ENCODE peak calls at places on chromosomes 6 and 20, in five cellular contexts. U, R, T, H and A are unnamed samples. For H3K9me3, the result is how much of the 10 kb centered on the place peaks cover.

GRCh38 chr6:38933426-38933825 is 115.2 kb upstream of the GLP1R start:
- DNase-seq in U (no peak), R (no peak), T (no peak), H (no peak), A (no peak)

GRCh38 chr6:108365488-108365887 is 70.6 kb downstream of the AFG1L start:
- DNase-seq in U (no peak), R (no peak), T (no peak), H (no peak), A (no peak)

GRCh38 chr6:72271531-72271930 is 350.3 kb upstream of the KCNQ5 start:
- DNase-seq in U (no peak), R (no peak), T (no peak), H (no peak), A (no peak)

GRCh38 chr6:100188754-100189153 is 194.7 kb upstream of the MCHR2 start:
- DNase-seq in U (no peak), R (no peak), T (no peak), H (no peak), A (no peak)

GRCh38 chr6:123215211-123215610 is 219.2 kb downstream of the CLVS2 start:
- DNase-seq in U (no peak), R (no peak), T (no peak), H (no peak), A (no peak)

GRCh38 chr20:17859616-17860232 is 108.9 kb downstream of the SNX5 start:
- DNase-seq in U (no peak), R (peak), T (peak), H (no peak), A (no peak)

GRCh38 chr20:43653966-43654365 is 12.9 kb upstream of the MYBL2 start:
- DNase-seq in U (no peak), R (peak), T (no peak), H (no peak), A (no peak)

GRCh38 chr6:139708342-139709199 is 334.1 kb upstream of the CITED2 start:
- DNase-seq in U (no peak), R (peak), T (no peak), H (no peak), A (no peak)

GRCh38 chr6:53496797-53497196 is 48.1 kb downstream of the GCLC start:
- DNase-seq in U (no peak), R (no peak), T (no peak), H (no peak), A (no peak)

GRCh38 chr20:1907586-1907985 is 12.4 kb downstream of the SIRPA start:
- DNase-seq in U (no peak), R (no peak), T (no peak), H (no peak), A (no peak)

GRCh38 chr6:38184041-38184779 is 364.7 kb downstream of the ZFAND3 start:
- DNase-seq in U (no peak), R (no peak), T (no peak), H (no peak), A (no peak)

GRCh38 chr20:41175727-41176330 is 38.5 kb downstream of the PLCG1 start:
- DNase-seq in U (peak), R (no peak), T (no peak), H (no peak), A (no peak)

GRCh38 chr20:3420211-3420707 is 12.8 kb upstream of the DNAAF9 start:
- DNase-seq in U (peak), R (no peak), T (no peak), H (peak), A (peak)

GRCh38 chr6:81634155-81634880 is 118.2 kb downstream of the TENT5A start:
- DNase-seq in U (no peak), R (no peak), T (no peak), H (no peak), A (no peak)

GRCh38 chr20:45322952-45323383 is 14.9 kb upstream of the MATN4 start:
- DNase-seq in U (peak), R (peak), T (no peak), H (no peak), A (no peak)

GRCh38 chr20:21395666-21396044 is 1.7 kb downstream of the NKX2-4 start:
- DNase-seq in U (no peak), R (no peak), T (no peak), H (peak), A (peak)

GRCh38 chr20:3340443-3340842 is 67.0 kb downstream of the DNAAF9 start:
- DNase-seq in U (peak), R (peak), T (peak), H (no peak), A (no peak)

GRCh38 chr6:71642120-71642519 is 244.2 kb upstream of the RIMS1 start:
- DNase-seq in U (no peak), R (no peak), T (no peak), H (no peak), A (no peak)

GRCh38 chr6:29737707-29738630 is 14.7 kb downstream of the HLA-F start:
- DNase-seq in U (peak), R (peak), T (peak), H (peak), A (peak)

GRCh38 chr20:54557836-54558590 is 82.6 kb downstream of the DOK5 start:
- DNase-seq in U (no peak), R (no peak), T (no peak), H (no peak), A (no peak)

GRCh38 chr6:116400376-116400775 is 29.6 kb downstream of the DSE start:
- DNase-seq in U (no peak), R (no peak), T (no peak), H (no peak), A (no peak)

GRCh38 chr6:170438861-170439260 is 114.2 kb downstream of the PSMB1 start:
- DNase-seq in U (no peak), R (no peak), T (no peak), H (no peak), A (no peak)

GRCh38 chr6:116531675-116532570 is 13.6 kb downstream of the TRAPPC3L start:
- DNase-seq in U (no peak), R (peak), T (peak), H (peak), A (peak)

GRCh38 chr6:65545920-65546319 is 161.1 kb downstream of the EYS start:
- DNase-seq in U (no peak), R (no peak), T (no peak), H (no peak), A (no peak)

GRCh38 chr6:44177691-44178423 is 19.2 kb downstream of the CAPN11 start:
- DNase-seq in U (peak), R (no peak), T (peak), H (no peak), A (no peak)

GRCh38 chr20:57313951-57314350 is 15.7 kb upstream of the SPO11 start:
- DNase-seq in U (no peak), R (no peak), T (no peak), H (no peak), A (no peak)

GRCh38 chr6:157762636-157763035 is 60.4 kb upstream of the SNX9 start:
- DNase-seq in U (no peak), R (no peak), T (no peak), H (no peak), A (no peak)

GRCh38 chr20:36793294-36794115 is 19.9 kb upstream of the DSN1 start:
- DNase-seq in U (no peak), R (no peak), T (no peak), H (no peak), A (no peak)

DNA sequence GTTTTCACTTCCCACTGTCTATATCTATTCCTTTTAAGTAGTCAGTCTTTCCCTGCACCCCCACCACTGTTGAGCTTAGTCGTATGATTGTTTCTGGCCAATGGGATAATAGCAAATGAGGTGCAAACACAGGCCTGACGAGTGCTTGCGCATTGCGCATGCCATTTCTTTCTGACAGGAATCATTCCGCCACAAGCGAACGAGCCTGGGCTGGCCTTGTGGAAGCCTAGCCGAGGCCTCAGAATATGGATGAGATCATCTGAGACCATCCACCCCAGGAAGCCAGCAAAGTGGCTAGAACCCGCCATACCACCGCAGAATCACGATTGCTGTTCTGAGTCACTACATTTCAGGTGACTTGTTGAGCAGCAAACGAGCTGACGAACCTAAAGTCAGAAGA is 52.2 kb upstream of the PRL start:
- DNase-seq in U (no peak), R (no peak), T (no peak), H (no peak), A (no peak)
- H3K9me3 ChIP-seq in U (under half), R (under half), T (under half), H (under half), A (under half)

DNA sequence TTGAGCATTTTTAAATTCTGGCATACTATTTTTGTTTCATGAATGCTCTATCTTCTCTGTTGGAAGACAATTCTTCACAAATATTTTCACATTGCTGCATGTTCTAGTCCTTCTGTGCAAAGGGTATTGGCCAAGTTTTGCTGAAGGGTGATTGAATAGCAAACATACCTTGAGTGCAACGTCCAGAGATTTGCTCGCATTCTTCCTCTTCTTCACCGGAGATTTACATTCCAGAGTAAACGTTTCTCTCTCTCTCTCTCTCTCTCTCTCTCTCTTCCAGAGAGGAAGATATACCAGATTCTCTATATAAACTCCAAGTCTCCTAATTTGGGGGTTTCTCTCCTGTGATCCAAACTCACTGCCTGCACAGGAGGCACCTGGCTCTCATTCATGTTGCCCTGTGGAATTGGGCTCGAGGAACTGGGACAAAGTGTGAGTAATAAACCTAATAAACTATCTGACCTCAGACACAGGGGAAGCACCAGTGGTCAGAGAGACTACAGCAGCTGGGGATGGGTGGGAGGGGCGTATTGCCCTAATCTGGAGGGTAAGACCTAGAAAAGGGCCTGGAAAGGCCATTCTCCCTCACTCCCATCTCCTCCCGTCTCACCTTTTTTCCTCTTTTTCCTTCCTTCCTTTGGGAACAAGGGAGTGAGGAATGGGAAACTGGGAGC is 1.1 kb upstream of the TREML1 start:
- DNase-seq in U (no peak), R (no peak), T (no peak), H (no peak), A (no peak)
- H3K27ac ChIP-seq in U (no peak), R (no peak), T (no peak), H (no peak), A (no peak)

DNA sequence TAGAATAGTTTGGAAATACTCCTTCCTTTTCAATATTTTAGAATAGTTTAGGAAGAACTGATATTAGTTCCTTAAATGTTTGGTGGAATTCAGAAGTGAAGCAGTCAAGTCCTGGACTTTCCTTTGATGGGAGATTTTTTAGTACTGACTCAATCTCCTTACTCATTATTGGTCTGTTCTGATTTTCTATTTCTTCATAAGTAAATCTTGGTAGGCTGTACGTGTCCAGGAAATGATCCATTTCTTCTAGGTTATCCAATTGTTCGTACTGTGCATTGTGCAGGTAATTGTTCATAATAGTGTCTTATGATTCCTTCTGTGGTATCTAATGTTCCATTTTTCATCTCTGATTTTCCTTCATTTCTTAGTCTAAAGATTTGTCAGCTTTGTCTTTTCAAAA is 138.9 kb downstream of the SYCP2 start:
- DNase-seq in U (no peak), R (no peak), T (no peak), H (no peak), A (no peak)
- H3K9me3 ChIP-seq in U (under half), R (under half), T (under half), H (under half), A (under half)

GRCh38 chr6:92329416-92329815 is 1089.9 kb downstream of the EPHA7 start:
- DNase-seq in U (no peak), R (no peak), T (no peak), H (no peak), A (no peak)
- H3K27ac ChIP-seq in U (no peak), R (no peak), T (no peak), H (no peak), A (no peak)

GRCh38 chr20:6993526-6993925 is 226.0 kb downstream of the BMP2 start:
- DNase-seq in U (no peak), R (no peak), T (no peak), H (no peak), A (no peak)

GRCh38 chr20:6994452-6994851 is 227.0 kb downstream of the BMP2 start:
- DNase-seq in U (no peak), R (no peak), T (no peak), H (no peak), A (no peak)

GRCh38 chr20:7003598-7003997 is 236.1 kb downstream of the BMP2 start:
- DNase-seq in U (no peak), R (no peak), T (no peak), H (no peak), A (no peak)

DNA sequence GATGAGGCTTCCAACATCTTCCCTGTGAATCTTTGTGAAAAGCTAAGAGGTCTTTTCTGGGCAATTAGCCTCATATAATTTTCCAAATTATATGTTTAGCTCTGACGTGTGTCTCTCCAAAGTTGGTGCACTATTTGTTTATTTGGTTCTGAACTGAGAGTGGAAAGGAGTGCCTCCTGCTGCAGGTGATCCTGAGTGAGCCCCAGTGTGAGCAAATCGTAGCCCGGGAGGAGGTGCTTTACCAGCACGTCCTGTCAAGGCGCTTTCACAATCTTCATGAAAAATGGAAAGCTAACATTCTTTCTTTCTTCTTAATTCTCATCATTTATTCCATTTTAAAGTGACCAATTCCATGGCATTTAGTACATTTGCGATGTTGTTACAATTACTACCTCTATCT is 231.9 kb downstream of the BMP2 start:
- DNase-seq in U (no peak), R (no peak), T (no peak), H (no peak), A (no peak)
- H3K9me3 ChIP-seq in U (under half), R (under half), T (under half), H (under half), A (under half)

GRCh38 chr20:32481311-32482103 is 103.6 kb downstream of the NOL4L start:
- DNase-seq in U (no peak), R (no peak), T (no peak), H (no peak), A (no peak)
- H3K27ac ChIP-seq in U (peak), R (peak), T (peak), H (no peak), A (no peak)

DNA sequence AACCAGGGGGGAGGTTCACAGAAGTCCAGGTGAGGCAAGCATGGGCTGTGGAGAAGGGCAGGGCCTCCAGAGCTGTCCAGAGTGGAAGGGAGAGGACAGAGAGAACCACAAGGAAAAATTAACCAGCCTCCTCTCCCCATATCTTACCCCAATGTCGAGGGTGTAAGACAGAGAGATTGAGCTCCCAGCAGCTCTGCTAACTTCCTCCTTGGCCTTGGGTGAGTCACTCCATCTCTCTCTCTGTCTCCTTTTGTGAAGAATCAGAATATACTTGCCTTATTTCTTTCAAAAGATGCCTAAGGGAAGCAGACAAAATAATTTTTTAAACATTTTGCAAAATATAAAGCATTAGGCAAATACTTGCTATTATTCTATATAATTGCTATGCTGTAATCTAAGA is 58.3 kb upstream of the IYD start:
- DNase-seq in U (no peak), R (no peak), T (no peak), H (no peak), A (no peak)
- H3K9me3 ChIP-seq in U (under half), R (under half), T (under half), H (under half), A (under half)

GRCh38 chr20:61314326-61315010 is 62.4 kb downstream of the CDH4 start:
- DNase-seq in U (no peak), R (no peak), T (no peak), H (no peak), A (no peak)

GRCh38 chr20:61310954-61311353 is 58.9 kb downstream of the CDH4 start:
- DNase-seq in U (no peak), R (no peak), T (no peak), H (no peak), A (no peak)

GRCh38 chr20:61313396-61313795 is 61.3 kb downstream of the CDH4 start:
- DNase-seq in U (no peak), R (no peak), T (no peak), H (no peak), A (no peak)

GRCh38 chr20:61312909-61313308 is 60.8 kb downstream of the CDH4 start:
- DNase-seq in U (no peak), R (no peak), T (no peak), H (no peak), A (no peak)

GRCh38 chr20:61311656-61312387 is 59.8 kb downstream of the CDH4 start:
- DNase-seq in U (no peak), R (no peak), T (no peak), H (no peak), A (no peak)
- H3K27ac ChIP-seq in U (no peak), R (no peak), T (no peak), H (no peak), A (no peak)

GRCh38 chr6:4128748-4129147 is 6.6 kb downstream of the ECI2 start:
- DNase-seq in U (no peak), R (no peak), T (no peak), H (no peak), A (no peak)

GRCh38 chr6:4125500-4125899 is 9.9 kb downstream of the ECI2 start:
- DNase-seq in U (no peak), R (no peak), T (no peak), H (no peak), A (no peak)

GRCh38 chr6:4128072-4128471 is 7.3 kb downstream of the ECI2 start:
- DNase-seq in U (no peak), R (no peak), T (no peak), H (no peak), A (no peak)

GRCh38 chr6:4125933-4126864 is 9.2 kb downstream of the ECI2 start:
- DNase-seq in U (no peak), R (no peak), T (no peak), H (no peak), A (no peak)

GRCh38 chr6:4124361-4124760 is 11.0 kb downstream of the ECI2 start:
- DNase-seq in U (no peak), R (no peak), T (no peak), H (no peak), A (no peak)
- H3K9me3 ChIP-seq in U (under half), R (under half), T (under half), H (under half), A (under half)

GRCh38 chr20:58592076-58592695 is 58.9 kb upstream of the STX16 start:
- DNase-seq in U (peak), R (no peak), T (no peak), H (no peak), A (no peak)

GRCh38 chr20:58596244-58597010 is 54.7 kb upstream of the STX16 start:
- DNase-seq in U (no peak), R (no peak), T (no peak), H (no peak), A (no peak)

GRCh38 chr20:58593880-58594473 is 57.1 kb upstream of the STX16 start:
- DNase-seq in U (peak), R (no peak), T (no peak), H (no peak), A (no peak)

GRCh38 chr20:58597021-58597940 is 53.8 kb upstream of the STX16 start:
- DNase-seq in U (peak), R (no peak), T (peak), H (no peak), A (no peak)

DNA sequence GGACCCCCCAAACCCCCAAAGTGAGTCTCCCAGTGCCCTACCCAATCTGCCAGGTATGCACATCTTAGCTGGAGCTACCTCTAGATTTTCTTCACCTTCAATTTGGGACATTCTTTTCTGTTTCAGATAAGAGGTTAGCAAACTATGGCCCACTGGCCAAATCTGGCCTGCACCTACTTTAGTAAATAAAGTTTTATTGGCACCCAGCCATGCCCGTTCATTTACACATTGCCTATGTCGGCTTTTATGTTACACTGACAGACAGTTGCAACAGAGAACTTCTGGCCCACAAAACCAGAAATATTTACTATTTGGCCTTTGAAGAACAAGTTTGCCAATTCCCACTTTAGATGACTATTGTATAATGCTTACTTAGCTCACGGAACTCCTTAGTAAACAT is 55.9 kb upstream of the STX16 start:
- DNase-seq in U (no peak), R (no peak), T (no peak), H (no peak), A (no peak)
- H3K27ac ChIP-seq in U (no peak), R (no peak), T (no peak), H (no peak), A (no peak)